ENCODE peak calls at places on chromosomes 3 and 15, in nine cellular contexts. K is fibroblast of mammary gland, E is AG10803, W is AG04450, F is right lobe of liver, S is brain microvascular endothelial cell, D is upper lobe of right lung, Q is psoas muscle, N is mammary epithelial cell. R is an unnamed sample.

GRCh38 chr3:51343918-51344687 is 41.0 kb upstream of the MANF start:
- DNase-seq in K (peak; percentile 85), E (peak; percentile 83), W (peak; percentile 48), F (no peak), S (peak; percentile 92), D (no peak), Q (peak; percentile 27), N (peak; percentile 81), R (peak; percentile 92)

GRCh38 chr15:83062768-83063180 is 4.3 kb downstream of the BTBD1 start:
- DNase-seq in K (no peak), E (no peak), W (no peak), F (no peak), S (no peak), D (no peak), Q (no peak), N (no peak), R (no peak)

GRCh38 chr15:66835558-66835878 is 133.5 kb downstream of the SMAD6 start:
- DNase-seq in K (peak; percentile 69), E (peak; percentile 55), W (no peak), F (no peak), S (no peak), D (no peak), Q (no peak), N (no peak), R (peak; percentile 49)

GRCh38 chr3:188594137-188594536 is 440.2 kb downstream of the LPP start:
- DNase-seq in K (peak; percentile 90), E (peak; percentile 96), W (peak; percentile 80), F (no peak), S (peak; percentile 83), D (no peak), Q (no peak), N (peak; percentile 72), R (peak; percentile 93)

GRCh38 chr3:75341324-75342067 is 322.6 kb upstream of the FRG2C start:
- DNase-seq in K (peak; percentile 5), E (peak; percentile 4), W (no peak), F (no peak), S (no peak), D (no peak), Q (no peak), N (no peak), R (peak; percentile 1)

GRCh38 chr3:196694202-196694638 is 17.8 kb downstream of the CEP19 start:
- DNase-seq in K (peak; percentile 27), E (no peak), W (no peak), F (no peak), S (no peak), D (no peak), Q (no peak), N (no peak), R (peak; percentile 42)

GRCh38 chr3:5762506-5762905 is 575.0 kb downstream of the EDEM1 start:
- DNase-seq in K (no peak), E (no peak), W (no peak), F (no peak), S (no peak), D (no peak), Q (no peak), N (no peak), R (no peak)

GRCh38 chr3:124516333-124516732 is 213.9 kb upstream of the UMPS start:
- DNase-seq in K (no peak), E (no peak), W (no peak), F (no peak), S (no peak), D (no peak), Q (no peak), N (no peak), R (no peak)

GRCh38 chr15:26838742-26839460 is 28.0 kb upstream of the GABRA5 start:
- DNase-seq in K (no peak), E (peak; percentile 5), W (no peak), F (no peak), S (no peak), D (no peak), Q (no peak), N (no peak), R (no peak)

GRCh38 chr3:177591371-177591770 is 394.1 kb upstream of the TBL1XR1 start:
- DNase-seq in K (peak; percentile 70), E (peak; percentile 58), W (no peak), F (no peak), S (no peak), D (peak; percentile 64), Q (no peak), N (peak; percentile 96), R (peak; percentile 23)

GRCh38 chr3:117665311-117665710 is 955.7 kb downstream of the TUSC7 start:
- DNase-seq in K (no peak), E (no peak), W (no peak), F (peak; percentile 50), S (no peak), D (peak; percentile 72), Q (no peak), N (no peak), R (no peak)

GRCh38 chr15:85793641-85794597 is 806 bp downstream of the KLHL25 start:
- DNase-seq in K (peak; percentile 59), E (peak; percentile 33), W (no peak), F (peak; percentile 90), S (peak; percentile 19), D (peak; percentile 76), Q (peak; percentile 70), N (peak; percentile 29), R (peak; percentile 69)

GRCh38 chr3:178703268-178703975 is 167.2 kb downstream of the KCNMB2 start:
- DNase-seq in K (peak; percentile 17), E (peak; percentile 54), W (peak; percentile 91), F (no peak), S (peak; percentile 85), D (no peak), Q (no peak), N (peak; percentile 80), R (peak; percentile 63)

GRCh38 chr15:66901336-66902100 is 163.9 kb upstream of the SMAD3 start:
- DNase-seq in K (peak; percentile 46), E (peak; percentile 61), W (no peak), F (no peak), S (no peak), D (no peak), Q (no peak), N (no peak), R (peak; percentile 68)

DNA sequence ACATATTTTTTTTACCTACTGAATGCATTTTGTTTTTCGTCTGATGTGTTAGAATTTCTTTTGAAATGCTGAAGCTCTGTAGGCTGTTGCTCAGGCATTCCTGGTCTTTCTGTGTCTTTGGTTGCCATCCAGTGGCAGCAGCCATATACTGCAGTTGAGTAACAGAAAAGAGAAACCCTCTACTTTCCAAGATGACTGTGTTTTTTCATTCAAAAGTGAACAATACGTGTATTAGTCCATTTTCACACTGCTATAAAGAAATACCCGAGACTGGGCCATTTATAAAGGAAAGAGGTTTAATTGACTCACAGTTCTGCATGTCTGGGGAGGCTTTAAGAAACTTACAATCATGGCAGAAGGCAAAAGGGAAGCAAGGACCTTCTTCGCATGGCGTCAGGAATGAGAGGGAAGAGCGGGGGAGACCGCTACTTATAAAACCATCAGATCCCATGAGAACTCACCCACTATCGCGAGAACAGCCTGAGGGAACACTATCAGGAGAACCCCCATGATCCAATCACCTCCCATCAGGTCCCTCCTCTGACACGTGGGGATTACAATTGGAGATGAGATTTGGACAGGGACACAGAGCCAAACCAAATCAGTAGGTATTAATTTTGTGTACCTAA is 4.7 kb upstream of the GOLGA8B start:
- DNase-seq in K (peak; percentile 90), E (peak; percentile 85), W (peak; percentile 68), F (no peak), S (peak; percentile 80), D (no peak), Q (peak; percentile 30), N (peak; percentile 78), R (peak; percentile 85)
- H3K4me3 ChIP-seq in K (peak overlapping the region; percentile 43), E (peak overlapping the region; percentile 50), W (peak overlapping the region; percentile 46), F (peak overlapping the region; percentile 28), S (peak overlapping the region; percentile 28), D (peak overlapping the region; percentile 31), Q (peak overlapping the region; percentile 52), N (peak overlapping the region; percentile 5), R (no peak overlapping the region)

GRCh38 chr3:12509466-12509865 is 25.2 kb downstream of the TSEN2 start:
- DNase-seq in K (no peak), E (no peak), W (no peak), F (no peak), S (no peak), D (no peak), Q (no peak), N (no peak), R (no peak)
- H3K4me3 ChIP-seq in K (no peak overlapping the region), E (no peak overlapping the region), W (no peak overlapping the region), F (no peak overlapping the region), S (no peak overlapping the region), D (no peak overlapping the region), Q (no peak overlapping the region), N (no peak overlapping the region), R (no peak overlapping the region)

GRCh38 chr3:112974178-112974517 is 755 bp downstream of the CD200R1 start:
- DNase-seq in K (no peak), E (no peak), W (no peak), F (no peak), S (no peak), D (no peak), Q (no peak), N (no peak), R (no peak)
- H3K4me3 ChIP-seq in K (no peak overlapping the region), E (no peak overlapping the region), W (no peak overlapping the region), F (peak overlapping the region; percentile 15), S (no peak overlapping the region), D (peak overlapping the region; percentile 25), Q (peak overlapping the region; percentile 39), N (no peak overlapping the region), R (no peak overlapping the region)

GRCh38 chr3:140219161-140219745 is 284.3 kb downstream of the CLSTN2 start:
- DNase-seq in K (no peak), E (no peak), W (no peak), F (no peak), S (no peak), D (no peak), Q (no peak), N (no peak), R (no peak)
- H3K4me3 ChIP-seq in K (no peak overlapping the region), E (no peak overlapping the region), W (no peak overlapping the region), F (no peak overlapping the region), S (no peak overlapping the region), D (no peak overlapping the region), Q (no peak overlapping the region), N (no peak overlapping the region), R (no peak overlapping the region)

GRCh38 chr3:10140996-10141546 is 507 bp upstream of the VHL start:
- DNase-seq in K (no peak), E (no peak), W (no peak), F (no peak), S (no peak), D (no peak), Q (no peak), N (no peak), R (no peak)
- H3K4me3 ChIP-seq in K (peak overlapping the region; percentile 72), E (peak overlapping the region; percentile 84), W (peak overlapping the region; percentile 27), F (peak overlapping the region; percentile 95), S (peak overlapping the region; percentile 79), D (peak overlapping the region; percentile 83), Q (peak overlapping the region; percentile 78), N (peak overlapping the region; percentile 67), R (no peak overlapping the region)

DNA sequence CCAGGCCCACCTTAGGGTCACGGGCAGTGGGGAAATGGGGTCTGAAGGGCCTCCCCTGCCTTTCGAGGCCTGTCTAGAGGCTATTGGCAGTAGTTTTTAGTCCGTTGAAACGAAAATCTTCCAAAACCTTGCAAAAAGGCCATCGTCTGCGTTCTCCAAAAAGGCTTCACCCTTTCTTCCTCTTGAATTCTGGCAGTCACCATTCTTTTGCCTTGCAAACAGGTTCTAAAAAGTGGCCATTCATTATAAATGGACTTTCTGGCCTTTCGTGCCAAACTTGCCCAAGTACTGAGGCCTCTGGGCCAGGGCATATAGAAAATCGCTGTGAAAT is 367 bp upstream of the TARS3 start:
- DNase-seq in K (no peak), E (no peak), W (no peak), F (no peak), S (no peak), D (no peak), Q (no peak), N (no peak), R (no peak)
- H3K4me3 ChIP-seq in K (peak overlapping the region; percentile 22), E (peak overlapping the region; percentile 48), W (no peak overlapping the region), F (peak overlapping the region; percentile 41), S (peak overlapping the region; percentile 35), D (peak overlapping the region; percentile 84), Q (peak overlapping the region; percentile 73), N (peak overlapping the region; percentile 24), R (peak overlapping the region; percentile 19)

GRCh38 chr3:133963657-133964396 is 65.9 kb downstream of the SLCO2A1 start:
- DNase-seq in K (no peak), E (no peak), W (no peak), F (no peak), S (no peak), D (no peak), Q (no peak), N (no peak), R (no peak)
- H3K4me3 ChIP-seq in K (no peak overlapping the region), E (no peak overlapping the region), W (no peak overlapping the region), F (no peak overlapping the region), S (no peak overlapping the region), D (no peak overlapping the region), Q (no peak overlapping the region), N (no peak overlapping the region), R (no peak overlapping the region)

R was measured in cardiac fibroblast.